ENCODE peak calls at places on chromosomes 4 and X, in ten cellular contexts. One of them, this sample, is unnamed.

GRCh38 chr4:100106982-100107381 is 83.3 kb downstream of the DDIT4L start:
- DNase-seq in HT1080: peak
- DNase-seq in CD8-positive, alpha-beta memory T cell: peak
- DNase-seq in NCI-H510A: no peak
- DNase-seq in natural killer cell: no peak
- DNase-seq in uterus: no peak
- DNase-seq in progenitor cell of endocrine pancreas: no peak
- DNase-seq in activated CD4-positive, alpha-beta T cell treated with anti-CD3 and anti-CD28 coated beads, Interleukin-2, amount 50 U/mL, for 1 hour: no peak
- DNase-seq in AG09309: no peak
- DNase-seq in NCI-H1092: no peak
- DNase-seq in this sample: no peak

GRCh38 chrX:64885850-64886249 is 90.4 kb downstream of the ZC4H2 start:
- DNase-seq in activated CD4-positive, alpha-beta T cell treated with anti-CD3 and anti-CD28 coated beads, Interleukin-2, amount 50 U/mL, for 1 hour: no peak
- DNase-seq in AG09309: no peak
- DNase-seq in natural killer cell: no peak
- DNase-seq in CD8-positive, alpha-beta memory T cell: no peak
- DNase-seq in uterus: no peak
- DNase-seq in HT1080: peak
- DNase-seq in NCI-H1092: no peak
- DNase-seq in NCI-H510A: no peak
- DNase-seq in progenitor cell of endocrine pancreas: no peak
- DNase-seq in this sample: no peak

GRCh38 chr4:123974419-123975105 is 578.0 kb downstream of the SPRY1 start:
- DNase-seq in HT1080: no peak
- DNase-seq in NCI-H1092: no peak
- DNase-seq in natural killer cell: no peak
- DNase-seq in activated CD4-positive, alpha-beta T cell treated with anti-CD3 and anti-CD28 coated beads, Interleukin-2, amount 50 U/mL, for 1 hour: no peak
- DNase-seq in NCI-H510A: no peak
- DNase-seq in CD8-positive, alpha-beta memory T cell: no peak
- DNase-seq in AG09309: no peak
- DNase-seq in progenitor cell of endocrine pancreas: no peak
- DNase-seq in uterus: no peak
- DNase-seq in this sample: no peak

GRCh38 chr4:101177146-101177545 is 170.2 kb downstream of the PPP3CA start:
- DNase-seq in NCI-H1092: no peak
- DNase-seq in AG09309: no peak
- DNase-seq in uterus: no peak
- DNase-seq in activated CD4-positive, alpha-beta T cell treated with anti-CD3 and anti-CD28 coated beads, Interleukin-2, amount 50 U/mL, for 1 hour: no peak
- DNase-seq in HT1080: no peak
- DNase-seq in progenitor cell of endocrine pancreas: no peak
- DNase-seq in natural killer cell: no peak
- DNase-seq in NCI-H510A: no peak
- DNase-seq in CD8-positive, alpha-beta memory T cell: no peak
- DNase-seq in this sample: no peak

GRCh38 chr4:61204353-61204752 is 4.2 kb downstream of the ADGRL3 start:
- DNase-seq in NCI-H510A: no peak
- DNase-seq in HT1080: peak
- DNase-seq in activated CD4-positive, alpha-beta T cell treated with anti-CD3 and anti-CD28 coated beads, Interleukin-2, amount 50 U/mL, for 1 hour: no peak
- DNase-seq in CD8-positive, alpha-beta memory T cell: no peak
- DNase-seq in progenitor cell of endocrine pancreas: no peak
- DNase-seq in natural killer cell: no peak
- DNase-seq in AG09309: no peak
- DNase-seq in NCI-H1092: no peak
- DNase-seq in uterus: no peak
- DNase-seq in this sample: no peak

GRCh38 chr4:139171878-139172691 is 4.9 kb downstream of the ELF2 start:
- DNase-seq in NCI-H510A: no peak
- DNase-seq in HT1080: peak
- DNase-seq in CD8-positive, alpha-beta memory T cell: no peak
- DNase-seq in uterus: no peak
- DNase-seq in NCI-H1092: no peak
- DNase-seq in AG09309: no peak
- DNase-seq in activated CD4-positive, alpha-beta T cell treated with anti-CD3 and anti-CD28 coated beads, Interleukin-2, amount 50 U/mL, for 1 hour: no peak
- DNase-seq in progenitor cell of endocrine pancreas: no peak
- DNase-seq in natural killer cell: no peak
- DNase-seq in this sample: no peak

GRCh38 chr4:40579983-40580382 is 49.7 kb downstream of the RBM47 start:
- DNase-seq in HT1080: peak
- DNase-seq in natural killer cell: no peak
- DNase-seq in progenitor cell of endocrine pancreas: no peak
- DNase-seq in activated CD4-positive, alpha-beta T cell treated with anti-CD3 and anti-CD28 coated beads, Interleukin-2, amount 50 U/mL, for 1 hour: no peak
- DNase-seq in uterus: no peak
- DNase-seq in AG09309: peak
- DNase-seq in NCI-H1092: no peak
- DNase-seq in NCI-H510A: no peak
- DNase-seq in CD8-positive, alpha-beta memory T cell: no peak
- DNase-seq in this sample: no peak

GRCh38 chrX:40542972-40543371 is 37.8 kb upstream of the ATP6AP2 start:
- DNase-seq in CD8-positive, alpha-beta memory T cell: no peak
- DNase-seq in activated CD4-positive, alpha-beta T cell treated with anti-CD3 and anti-CD28 coated beads, Interleukin-2, amount 50 U/mL, for 1 hour: no peak
- DNase-seq in NCI-H510A: no peak
- DNase-seq in NCI-H1092: no peak
- DNase-seq in HT1080: no peak
- DNase-seq in AG09309: no peak
- DNase-seq in uterus: no peak
- DNase-seq in progenitor cell of endocrine pancreas: no peak
- DNase-seq in natural killer cell: no peak
- DNase-seq in this sample: no peak

GRCh38 chrX:153029875-153030274 is 26.4 kb upstream of the PNMA3 start:
- DNase-seq in NCI-H510A: no peak
- DNase-seq in CD8-positive, alpha-beta memory T cell: no peak
- DNase-seq in natural killer cell: no peak
- DNase-seq in uterus: no peak
- DNase-seq in activated CD4-positive, alpha-beta T cell treated with anti-CD3 and anti-CD28 coated beads, Interleukin-2, amount 50 U/mL, for 1 hour: no peak
- DNase-seq in HT1080: no peak
- DNase-seq in progenitor cell of endocrine pancreas: no peak
- DNase-seq in NCI-H1092: no peak
- DNase-seq in AG09309: no peak
- DNase-seq in this sample: no peak

GRCh38 chr4:55180980-55181379 is 55.6 kb upstream of the KDR start:
- DNase-seq in CD8-positive, alpha-beta memory T cell: no peak
- DNase-seq in NCI-H510A: no peak
- DNase-seq in activated CD4-positive, alpha-beta T cell treated with anti-CD3 and anti-CD28 coated beads, Interleukin-2, amount 50 U/mL, for 1 hour: no peak
- DNase-seq in natural killer cell: no peak
- DNase-seq in HT1080: no peak
- DNase-seq in uterus: no peak
- DNase-seq in AG09309: no peak
- DNase-seq in NCI-H1092: no peak
- DNase-seq in progenitor cell of endocrine pancreas: no peak
- DNase-seq in this sample: no peak

GRCh38 chr4:82232891-82233290 is 140.9 kb downstream of the HNRNPD start:
- DNase-seq in NCI-H510A: no peak
- DNase-seq in uterus: no peak
- DNase-seq in NCI-H1092: no peak
- DNase-seq in AG09309: no peak
- DNase-seq in natural killer cell: no peak
- DNase-seq in HT1080: no peak
- DNase-seq in progenitor cell of endocrine pancreas: no peak
- DNase-seq in activated CD4-positive, alpha-beta T cell treated with anti-CD3 and anti-CD28 coated beads, Interleukin-2, amount 50 U/mL, for 1 hour: no peak
- DNase-seq in CD8-positive, alpha-beta memory T cell: no peak
- DNase-seq in this sample: no peak

GRCh38 chrX:37867509-37868153 is 20.3 kb upstream of the DYNLT3 start:
- DNase-seq in NCI-H1092: no peak
- DNase-seq in uterus: no peak
- DNase-seq in AG09309: no peak
- DNase-seq in natural killer cell: no peak
- DNase-seq in CD8-positive, alpha-beta memory T cell: no peak
- DNase-seq in NCI-H510A: no peak
- DNase-seq in activated CD4-positive, alpha-beta T cell treated with anti-CD3 and anti-CD28 coated beads, Interleukin-2, amount 50 U/mL, for 1 hour: no peak
- DNase-seq in HT1080: no peak
- DNase-seq in progenitor cell of endocrine pancreas: no peak
- DNase-seq in this sample: no peak

GRCh38 chr4:8746523-8747466 is 124.8 kb downstream of the HMX1 start:
- DNase-seq in HT1080: no peak
- DNase-seq in NCI-H1092: no peak
- DNase-seq in CD8-positive, alpha-beta memory T cell: no peak
- DNase-seq in NCI-H510A: no peak
- DNase-seq in uterus: no peak
- DNase-seq in AG09309: no peak
- DNase-seq in activated CD4-positive, alpha-beta T cell treated with anti-CD3 and anti-CD28 coated beads, Interleukin-2, amount 50 U/mL, for 1 hour: no peak
- DNase-seq in natural killer cell: no peak
- DNase-seq in progenitor cell of endocrine pancreas: no peak
- DNase-seq in this sample: no peak

GRCh38 chrX:130623508-130623907 is 221.7 kb downstream of the RBMX2 start:
- DNase-seq in AG09309: no peak
- DNase-seq in NCI-H510A: no peak
- DNase-seq in progenitor cell of endocrine pancreas: no peak
- DNase-seq in CD8-positive, alpha-beta memory T cell: no peak
- DNase-seq in natural killer cell: no peak
- DNase-seq in HT1080: no peak
- DNase-seq in uterus: no peak
- DNase-seq in activated CD4-positive, alpha-beta T cell treated with anti-CD3 and anti-CD28 coated beads, Interleukin-2, amount 50 U/mL, for 1 hour: no peak
- DNase-seq in NCI-H1092: no peak
- DNase-seq in this sample: no peak

GRCh38 chrX:14777484-14777883 is 95.4 kb downstream of the FANCB start:
- DNase-seq in AG09309: no peak
- DNase-seq in uterus: no peak
- DNase-seq in natural killer cell: no peak
- DNase-seq in activated CD4-positive, alpha-beta T cell treated with anti-CD3 and anti-CD28 coated beads, Interleukin-2, amount 50 U/mL, for 1 hour: no peak
- DNase-seq in progenitor cell of endocrine pancreas: no peak
- DNase-seq in HT1080: peak
- DNase-seq in NCI-H510A: no peak
- DNase-seq in CD8-positive, alpha-beta memory T cell: no peak
- DNase-seq in NCI-H1092: no peak
- DNase-seq in this sample: no peak

GRCh38 chr4:110615366-110616161 is 7.3 kb downstream of the PITX2 start:
- DNase-seq in CD8-positive, alpha-beta memory T cell: no peak
- DNase-seq in natural killer cell: no peak
- DNase-seq in NCI-H510A: no peak
- DNase-seq in uterus: no peak
- DNase-seq in activated CD4-positive, alpha-beta T cell treated with anti-CD3 and anti-CD28 coated beads, Interleukin-2, amount 50 U/mL, for 1 hour: no peak
- DNase-seq in HT1080: no peak
- DNase-seq in progenitor cell of endocrine pancreas: no peak
- DNase-seq in AG09309: no peak
- DNase-seq in NCI-H1092: no peak
- DNase-seq in this sample: no peak

GRCh38 chrX:139126493-139126892 is 404.0 kb upstream of the F9 start:
- DNase-seq in AG09309: no peak
- DNase-seq in activated CD4-positive, alpha-beta T cell treated with anti-CD3 and anti-CD28 coated beads, Interleukin-2, amount 50 U/mL, for 1 hour: no peak
- DNase-seq in HT1080: peak
- DNase-seq in NCI-H510A: no peak
- DNase-seq in natural killer cell: no peak
- DNase-seq in progenitor cell of endocrine pancreas: peak
- DNase-seq in CD8-positive, alpha-beta memory T cell: no peak
- DNase-seq in NCI-H1092: peak
- DNase-seq in uterus: no peak
- DNase-seq in this sample: peak

GRCh38 chrX:97547873-97548578 is 664.3 kb downstream of the RPA4 start:
- DNase-seq in AG09309: no peak
- DNase-seq in natural killer cell: no peak
- DNase-seq in progenitor cell of endocrine pancreas: no peak
- DNase-seq in NCI-H510A: no peak
- DNase-seq in HT1080: peak
- DNase-seq in uterus: no peak
- DNase-seq in CD8-positive, alpha-beta memory T cell: no peak
- DNase-seq in NCI-H1092: no peak
- DNase-seq in activated CD4-positive, alpha-beta T cell treated with anti-CD3 and anti-CD28 coated beads, Interleukin-2, amount 50 U/mL, for 1 hour: no peak
- DNase-seq in this sample: no peak

This sample was measured in stomach.